ENCODE peak calls at places on chromosomes 3 and 15, in ten cellular contexts. Y, G, I, K, C, Z, P, X, W and S are unnamed samples.

GRCh38 chr15:88697276-88697675 is 58.5 kb downstream of the ISG20 start:
- DNase-seq in I (no peak), K (no peak), C (no peak), Z (no peak), G (no peak), Y (no peak), W (no peak), P (no peak), X (peak), S (no peak)

GRCh38 chr3:11199902-11200678 is 45.8 kb downstream of the HRH1 start:
- DNase-seq in Y (no peak), I (no peak), Z (no peak), P (no peak), G (no peak), K (no peak), C (no peak), X (no peak), W (no peak), S (peak)

GRCh38 chr3:16761576-16761975 is 123.2 kb upstream of the PLCL2 start:
- DNase-seq in G (no peak), Z (no peak), Y (no peak), P (no peak), K (no peak), C (no peak), X (no peak), I (no peak), W (no peak), S (no peak)

GRCh38 chr3:173275740-173276139 is 121.8 kb upstream of the NLGN1 start:
- DNase-seq in K (no peak), W (no peak), Y (peak), P (no peak), X (no peak), I (no peak), Z (no peak), C (no peak), G (no peak), S (no peak)

GRCh38 chr15:97976766-97977503 is 16.4 kb downstream of the ARRDC4 start:
- DNase-seq in Z (no peak), P (no peak), C (no peak), X (no peak), Y (no peak), G (peak), W (no peak), K (no peak), I (no peak), S (peak)

GRCh38 chr3:32872487-32873382 is 54.9 kb downstream of the TRIM71 start:
- DNase-seq in G (no peak), Z (peak), C (peak), X (no peak), P (no peak), K (peak), Y (no peak), I (no peak), W (no peak), S (no peak)

GRCh38 chr3:10815487-10815886 is 541 bp upstream of the SLC6A11 start:
- DNase-seq in I (no peak), Y (no peak), P (no peak), C (no peak), K (no peak), Z (no peak), X (no peak), W (no peak), G (no peak), S (no peak)

GRCh38 chr3:146454796-146455195 is 14.6 kb downstream of the PLSCR2 start:
- DNase-seq in X (no peak), K (no peak), W (no peak), G (no peak), I (no peak), Z (no peak), Y (no peak), P (no peak), C (no peak), S (no peak)

GRCh38 chr3:129665024-129665768 is 58.7 kb upstream of the PLXND1 start:
- DNase-seq in I (no peak), Y (no peak), W (peak), Z (peak), C (no peak), G (peak), K (no peak), P (no peak), X (no peak), S (peak)

GRCh38 chr15:80823120-80823519 is 44.0 kb downstream of the CEMIP start:
- DNase-seq in G (no peak), W (no peak), I (no peak), K (no peak), Y (no peak), X (no peak), P (no peak), C (no peak), Z (no peak), S (no peak)

GRCh38 chr15:44490628-44491027 is 46.3 kb upstream of the EIF3J start:
- DNase-seq in K (no peak), G (peak), P (no peak), C (no peak), Z (no peak), W (no peak), I (no peak), Y (no peak), X (no peak), S (no peak)

GRCh38 chr3:47227678-47228077 is 54.9 kb downstream of the KIF9 start:
- DNase-seq in W (no peak), I (no peak), X (no peak), Y (peak), C (no peak), P (no peak), G (no peak), K (peak), Z (no peak), S (no peak)

GRCh38 chr3:157906627-157907026 is 199.6 kb downstream of the SHOX2 start:
- DNase-seq in C (no peak), K (no peak), Y (no peak), Z (peak), W (no peak), X (no peak), P (no peak), G (no peak), I (no peak), S (no peak)

GRCh38 chr3:78659386-78659987 is 1108.3 kb downstream of the ROBO1 start:
- DNase-seq in C (no peak), P (no peak), I (no peak), Y (peak), K (no peak), Z (peak), G (peak), X (no peak), W (peak), S (no peak)

GRCh38 chr15:57133127-57133968 is 214.9 kb downstream of the TCF12 start:
- DNase-seq in X (no peak), P (no peak), Z (no peak), W (no peak), K (no peak), G (no peak), I (no peak), Y (no peak), C (no peak), S (no peak)

GRCh38 chr15:78024883-78025282 is 52.6 kb downstream of the TBC1D2B start:
- DNase-seq in G (no peak), Y (no peak), X (no peak), Z (no peak), I (no peak), P (no peak), K (no peak), C (no peak), W (no peak), S (no peak)

GRCh38 chr15:63016234-63016633 is 26.3 kb upstream of the TPM1 start:
- DNase-seq in Z (no peak), G (no peak), X (no peak), P (no peak), I (no peak), Y (no peak), W (no peak), K (no peak), C (no peak), S (no peak)

GRCh38 chr3:132237652-132238032 is 79.6 kb upstream of the ACP3 start:
- DNase-seq in W (no peak), I (no peak), K (no peak), X (no peak), Y (no peak), C (no peak), G (no peak), Z (no peak), P (no peak), S (no peak)

GRCh38 chr3:105353485-105354161 is 13.1 kb upstream of the ALCAM start:
- DNase-seq in P (no peak), Z (peak), K (no peak), G (peak), I (peak), C (no peak), Y (no peak), W (no peak), X (no peak), S (no peak)

GRCh38 chr3:57890874-57891273 is 117.3 kb upstream of the FLNB start:
- DNase-seq in Z (peak), P (no peak), I (no peak), K (no peak), G (no peak), Y (no peak), X (no peak), W (no peak), C (no peak), S (no peak)

GRCh38 chr3:127406309-127407025 is 118.6 kb upstream of the PRR20G start:
- DNase-seq in K (peak), X (no peak), Y (peak), I (no peak), Z (peak), C (peak), W (no peak), P (no peak), G (peak), S (no peak)

GRCh38 chr3:103440539-103441113 is 1005.8 kb downstream of the ZPLD1 start:
- DNase-seq in P (no peak), Y (peak), G (peak), W (no peak), I (no peak), X (no peak), K (no peak), C (no peak), Z (no peak), S (no peak)

GRCh38 chr15:38398134-38398533 is 55.8 kb upstream of the FAM98B start:
- DNase-seq in C (peak), Z (peak), Y (no peak), K (peak), W (no peak), I (no peak), P (peak), G (peak), X (no peak), S (peak)

GRCh38 chr3:189947068-189947467 is 173.6 kb downstream of the P3H2 start:
- DNase-seq in Y (no peak), K (no peak), P (no peak), X (no peak), C (no peak), Z (no peak), I (no peak), G (no peak), W (no peak), S (no peak)

GRCh38 chr15:61275901-61276300 is 46.8 kb upstream of the RORA start:
- DNase-seq in K (no peak), I (no peak), C (no peak), P (no peak), W (no peak), X (no peak), G (peak), Y (no peak), Z (no peak), S (no peak)

GRCh38 chr3:181056276-181056675 is 66.7 kb upstream of the DNAJC19 start:
- DNase-seq in W (no peak), X (no peak), Z (no peak), C (no peak), Y (no peak), P (no peak), G (no peak), I (no peak), K (no peak), S (no peak)

GRCh38 chr3:154018100-154018696 is 103.0 kb upstream of the ARHGEF26 start:
- DNase-seq in C (no peak), Y (peak), W (peak), P (no peak), X (no peak), K (no peak), G (peak), Z (peak), I (no peak), S (no peak)

GRCh38 chr15:70195171-70195807 is 97.6 kb upstream of the TLE3 start:
- DNase-seq in K (peak), P (no peak), I (no peak), C (no peak), W (no peak), G (no peak), Z (no peak), Y (no peak), X (no peak), S (no peak)

GRCh38 chr3:169627789-169628188 is 35.7 kb downstream of the MECOM start:
- DNase-seq in K (no peak), I (no peak), X (no peak), Y (no peak), P (no peak), C (no peak), Z (no peak), W (no peak), G (no peak), S (no peak)

GRCh38 chr3:17046623-17047022 is 161.9 kb downstream of the PLCL2 start:
- DNase-seq in K (no peak), P (no peak), W (no peak), C (no peak), Z (no peak), Y (no peak), G (no peak), X (no peak), I (no peak), S (no peak)

GRCh38 chr3:177729939-177730700 is 532.8 kb upstream of the TBL1XR1 start:
- DNase-seq in X (peak), G (no peak), P (no peak), C (peak), W (no peak), K (peak), Y (no peak), I (no peak), Z (peak), S (no peak)

GRCh38 chr3:128794788-128795649 is 69.0 kb downstream of the RAB7A start:
- DNase-seq in X (no peak), Y (peak), G (peak), W (peak), I (no peak), Z (peak), C (peak), K (peak), P (peak), S (no peak)

DNA sequence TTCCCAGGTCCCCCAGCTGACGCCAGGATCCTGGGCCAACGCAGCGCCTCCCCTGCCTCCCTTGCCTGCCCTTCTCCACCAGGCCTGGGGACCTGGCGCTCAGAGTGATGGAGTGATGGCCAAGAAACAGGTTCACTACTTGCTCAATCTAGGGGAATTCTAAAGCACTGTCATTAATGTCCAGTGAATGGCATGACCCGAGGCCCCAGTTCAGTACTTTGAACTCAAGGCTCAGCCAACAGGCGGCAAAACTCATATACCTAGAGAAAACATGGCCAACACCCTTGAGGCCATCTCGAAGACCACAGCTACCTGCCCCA is 24.0 kb downstream of the KLHL25 start:
- DNase-seq in C (no peak), I (no peak), Z (no peak), P (no peak), K (no peak), Y (no peak), G (no peak), X (no peak), W (no peak), S (no peak)
- H3K27ac ChIP-seq in C (no peak), I (no peak), Z (no peak), P (no peak), K (no peak), Y (no peak), G (peak), X (no peak), W (no peak), S (no peak)

DNA sequence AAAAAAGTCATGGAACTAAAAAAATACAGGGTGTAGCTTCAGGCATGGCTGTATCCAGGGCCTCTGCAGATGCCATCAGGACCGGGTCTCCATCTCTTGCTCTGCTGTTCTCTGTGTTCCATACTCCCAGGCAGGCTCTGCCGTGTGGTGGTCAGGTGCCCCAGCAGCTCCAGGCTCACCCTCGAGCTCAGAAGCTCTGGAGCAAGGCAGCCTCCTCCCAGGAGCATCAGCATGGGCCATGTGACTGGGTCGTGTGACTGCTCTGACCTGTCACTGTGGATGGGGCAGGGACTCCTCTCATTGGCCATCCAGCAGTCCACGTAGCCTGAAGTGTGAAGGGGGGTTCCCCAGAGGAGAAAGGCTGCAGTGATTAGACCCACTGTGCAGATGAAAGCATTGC is 8.5 kb downstream of the FBLN2 start:
- DNase-seq in K (no peak), P (no peak), Z (no peak), Y (no peak), I (no peak), C (no peak), W (no peak), G (no peak), X (no peak), S (no peak)
- H3K27ac ChIP-seq in K (no peak), P (no peak), Z (no peak), Y (no peak), I (no peak), C (no peak), W (no peak), G (peak), X (peak), S (no peak)

GRCh38 chr15:40183636-40184463 is 23.0 kb downstream of the BUB1B start:
- DNase-seq in X (no peak), P (no peak), Y (no peak), K (no peak), G (no peak), Z (no peak), C (no peak), W (no peak), I (no peak), S (no peak)

DNA sequence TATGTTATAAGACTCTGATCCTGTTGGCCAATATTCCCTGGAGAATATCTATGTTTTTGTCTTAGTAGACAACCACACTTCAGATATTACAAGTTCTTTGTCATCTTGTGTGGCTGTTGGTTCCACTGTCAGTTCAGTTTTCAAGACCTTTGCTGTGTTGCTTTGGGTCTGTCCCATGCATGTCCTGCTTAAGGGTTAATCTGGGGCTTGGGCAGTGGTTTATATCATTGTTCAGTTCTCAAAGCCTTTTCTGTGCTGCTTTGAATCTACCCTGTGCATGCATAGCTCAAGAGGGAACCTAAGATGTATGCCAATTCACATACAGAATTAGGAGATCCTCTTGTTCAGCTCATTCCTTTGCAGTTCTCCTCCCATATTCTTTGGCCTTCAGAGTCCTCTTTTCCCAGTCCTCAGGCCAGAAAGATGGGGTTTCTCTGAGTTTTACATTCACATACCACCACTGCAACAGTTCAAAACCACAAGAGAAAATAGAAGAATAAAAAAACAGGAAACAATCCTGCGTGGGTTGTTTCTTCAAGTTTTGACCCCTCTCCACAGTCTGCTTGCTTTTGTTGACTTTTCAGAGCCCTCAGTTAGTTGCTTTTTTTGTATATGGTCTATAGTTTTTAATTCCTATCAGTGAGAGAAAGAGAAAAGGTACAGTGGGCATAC is 21.6 kb downstream of the BUB1B start:
- DNase-seq in Z (no peak), X (no peak), C (no peak), G (no peak), Y (no peak), W (no peak), K (no peak), I (no peak), P (no peak), S (no peak)
- H3K27ac ChIP-seq in Z (no peak), X (no peak), C (no peak), G (no peak), Y (no peak), W (no peak), K (no peak), I (no peak), P (no peak), S (no peak)

DNA sequence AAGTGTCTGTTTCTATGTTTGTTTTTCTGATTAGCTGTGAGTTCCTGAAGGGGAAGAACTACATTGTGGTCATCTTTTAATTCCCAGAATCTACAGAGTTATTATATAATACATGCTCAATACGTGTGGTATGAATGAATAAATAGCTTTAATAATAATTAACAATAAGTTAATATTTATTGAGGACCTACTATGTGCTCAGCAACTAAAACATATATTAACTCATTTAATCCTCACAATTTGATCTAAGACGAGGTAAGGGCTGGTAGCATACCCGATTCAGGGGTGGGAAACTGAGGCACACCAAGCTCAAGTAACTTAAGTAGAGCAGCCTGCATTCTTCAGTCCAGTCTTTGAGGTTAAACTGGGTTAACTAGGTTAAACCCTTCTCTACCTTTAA is 553.8 kb downstream of the FOXP1 start:
- DNase-seq in X (no peak), I (no peak), P (no peak), G (no peak), K (no peak), Z (no peak), C (no peak), Y (no peak), W (no peak), S (no peak)
- H3K27ac ChIP-seq in X (no peak), I (no peak), P (no peak), G (no peak), K (peak), Z (no peak), C (no peak), Y (no peak), W (no peak), S (no peak)

GRCh38 chr3:68974711-68975110 is 38.8 kb downstream of the EOGT start:
- DNase-seq in X (no peak), G (no peak), Y (no peak), C (no peak), K (no peak), P (no peak), Z (no peak), I (no peak), W (no peak), S (no peak)
- H3K27ac ChIP-seq in X (no peak), G (no peak), Y (no peak), C (no peak), K (no peak), P (no peak), Z (no peak), I (no peak), W (no peak), S (no peak)